ENCODE peak calls at places on chromosome 7, in five cellular contexts. X, I, H, W and Y are unnamed samples.
A peak's percentile ranks its signal among the peaks of the same experiment; 100 is the strongest.

GRCh38 chr7:78634073-78634472 is 819.4 kb downstream of the MAGI2 start:
- DNase-seq in I (no peak), H (no peak), W (no peak), X (no peak), Y (no peak)

GRCh38 chr7:100684534-100685042 is 9.5 kb downstream of the GIGYF1 start:
- DNase-seq in W (no peak), X (no peak), H (no peak), I (no peak), Y (no peak)

GRCh38 chr7:99380823-99381663 is 6.5 kb downstream of the ARPC1B start:
- DNase-seq in W (no peak), H (no peak), X (no peak), I (no peak), Y (no peak)

GRCh38 chr7:75039166-75039565 is 34.4 kb downstream of the RCC1L start:
- DNase-seq in I (no peak), H (no peak), X (no peak), W (no peak), Y (no peak)

GRCh38 chr7:73768661-73769480 is 1.2 kb downstream of the CLDN3 start:
- DNase-seq in X (no peak), W (no peak), H (no peak), I (no peak), Y (peak; percentile 34)

GRCh38 chr7:226281-226882 is 34.0 kb downstream of the FAM20C start:
- DNase-seq in X (peak; percentile 35), W (no peak), I (no peak), H (peak; percentile 39), Y (peak; percentile 82)

GRCh38 chr7:147193476-147193875 is 1076.9 kb downstream of the CNTNAP2 start:
- DNase-seq in X (no peak), H (no peak), W (no peak), I (no peak), Y (no peak)

GRCh38 chr7:14305233-14305866 is 315.9 kb upstream of the ETV1 start:
- DNase-seq in H (peak; percentile 0), I (no peak), X (no peak), W (peak; percentile 6), Y (no peak)

GRCh38 chr7:140889645-140890044 is 35.1 kb downstream of the BRAF start:
- DNase-seq in W (no peak), I (no peak), X (no peak), H (no peak), Y (no peak)

GRCh38 chr7:139902436-139903102 is 73.5 kb downstream of the TBXAS1 start:
- DNase-seq in H (no peak), X (peak; percentile 44), W (no peak), I (no peak), Y (no peak)

GRCh38 chr7:51226042-51226755 is 90.4 kb downstream of the COBL start:
- DNase-seq in X (no peak), I (no peak), H (no peak), W (no peak), Y (no peak)

GRCh38 chr7:106068986-106069385 is 43.1 kb downstream of the SYPL1 start:
- DNase-seq in X (peak; percentile 52), H (peak; percentile 20), I (no peak), W (peak; percentile 41), Y (peak; percentile 86)

GRCh38 chr7:34184466-34184865 is 279.1 kb downstream of the BMPER start:
- DNase-seq in W (no peak), I (no peak), H (no peak), X (peak; percentile 26), Y (no peak)

GRCh38 chr7:134943785-134944400 is 42.4 kb upstream of the AGBL3 start:
- DNase-seq in H (peak; percentile 48), W (peak; percentile 53), I (no peak), X (no peak), Y (no peak)

GRCh38 chr7:80361948-80362347 is 149.9 kb downstream of the GNAT3 start:
- DNase-seq in H (peak; percentile 38), W (no peak), I (no peak), X (no peak), Y (no peak)

GRCh38 chr7:945556-946255 is 8.8 kb downstream of the ADAP1 start:
- DNase-seq in H (no peak), X (no peak), W (no peak), I (no peak), Y (no peak)

GRCh38 chr7:45873355-45873754 is 473 bp upstream of the CCDC201 start:
- DNase-seq in H (no peak), X (no peak), W (no peak), I (no peak), Y (no peak)

GRCh38 chr7:2802504-2803341 is 41.4 kb downstream of the GNA12 start:
- DNase-seq in W (peak; percentile 76), X (peak; percentile 16), H (peak; percentile 40), I (no peak), Y (no peak)

GRCh38 chr7:93092757-93093370 is 24.9 kb downstream of the SAMD9 start:
- DNase-seq in X (peak; percentile 18), I (no peak), H (peak; percentile 79), W (peak; percentile 67), Y (peak; percentile 37)

GRCh38 chr7:8581842-8582241 is 148.4 kb downstream of the NXPH1 start:
- DNase-seq in W (no peak), I (no peak), X (no peak), H (no peak), Y (no peak)

GRCh38 chr7:138625084-138625848 is 75.9 kb downstream of the SVOPL start:
- DNase-seq in W (no peak), H (no peak), X (no peak), I (no peak), Y (no peak)

GRCh38 chr7:53315986-53316385 is 280.6 kb downstream of the POM121L12 start:
- DNase-seq in X (no peak), H (no peak), W (no peak), I (peak; percentile 38), Y (no peak)

GRCh38 chr7:144908324-144908723 is 72.5 kb upstream of the TPK1 start:
- DNase-seq in H (no peak), I (no peak), W (no peak), X (no peak), Y (no peak)

GRCh38 chr7:80210400-80210799 is 75.8 kb downstream of the GNAI1 start:
- DNase-seq in H (no peak), X (no peak), W (no peak), I (no peak), Y (no peak)

GRCh38 chr7:158808126-158808525 is 21.2 kb downstream of the ESYT2 start:
- DNase-seq in I (no peak), W (no peak), H (no peak), X (no peak), Y (no peak)

GRCh38 chr7:157737151-157738063 is 400.6 kb downstream of the DNAJB6 start:
- DNase-seq in H (no peak), W (no peak), I (no peak), X (no peak), Y (no peak)

GRCh38 chr7:145490356-145490755 is 626.2 kb upstream of the CNTNAP2 start:
- DNase-seq in W (no peak), X (no peak), I (no peak), H (no peak), Y (no peak)

GRCh38 chr7:30617359-30617758 is 22.7 kb downstream of the GARS1 start:
- DNase-seq in X (no peak), H (no peak), W (no peak), I (no peak), Y (no peak)

GRCh38 chr7:44067064-44067951 is 1.9 kb upstream of the PGAM2 start:
- DNase-seq in W (no peak), X (no peak), H (no peak), I (no peak), Y (no peak)

GRCh38 chr7:117458977-117459583 is 20.7 kb upstream of the CFTR start:
- DNase-seq in W (peak; percentile 56), H (peak; percentile 59), X (no peak), I (no peak), Y (peak; percentile 21)

GRCh38 chr7:106249488-106249887 is 35.3 kb downstream of the NAMPT start:
- DNase-seq in W (no peak), I (no peak), H (no peak), X (no peak), Y (no peak)